ENCODE peak calls at places on chromosomes 3 and 15, in seven cellular contexts. M is HS-5, N is HL-60, S is Calu3, A is choroid plexus epithelial cell, I is T follicular helper cell, L is skeletal muscle cell. X is an unnamed sample.
A peak's percentile ranks its signal among the peaks of the same experiment; 100 is the strongest.

GRCh38 chr3:113136071-113136470 is 75.3 kb upstream of the BOC start:
- DNase-seq in M (no peak), N (no peak), S (no peak), A (peak; percentile 55), I (no peak), L (no peak), X (peak; percentile 49)

GRCh38 chr15:41487802-41488201 is 5.9 kb upstream of the ITPKA start:
- DNase-seq in M (no peak), N (no peak), S (no peak), A (no peak), I (no peak), L (no peak), X (peak; percentile 39)

GRCh38 chr15:59294574-59294960 is 78.1 kb downstream of the MYO1E start:
- DNase-seq in M (no peak), N (no peak), S (no peak), A (peak; percentile 30), I (no peak), L (no peak), X (no peak)

GRCh38 chr3:8539419-8539818 is 37.8 kb downstream of the LMCD1 start:
- DNase-seq in M (no peak), N (no peak), S (no peak), A (peak; percentile 65), I (no peak), L (peak; percentile 55), X (no peak)

GRCh38 chr15:77527164-77527778 is 105.4 kb downstream of the LINGO1 start:
- DNase-seq in M (no peak), N (no peak), S (peak; percentile 59), A (peak; percentile 86), I (no peak), L (peak; percentile 54), X (no peak)

GRCh38 chr3:73143821-73144237 is 82.4 kb downstream of the EBLN2 start:
- DNase-seq in M (no peak), N (no peak), S (no peak), A (peak; percentile 10), I (no peak), L (peak; percentile 21), X (no peak)

GRCh38 chr15:62739082-62739481 is 303.5 kb upstream of the TPM1 start:
- DNase-seq in M (peak; percentile 63), N (no peak), S (peak; percentile 56), A (no peak), I (no peak), L (no peak), X (peak; percentile 81)

GRCh38 chr15:60396964-60397771 is 618 bp downstream of the ANXA2 start:
- DNase-seq in M (no peak), N (no peak), S (peak; percentile 85), A (peak; percentile 71), I (peak; percentile 11), L (no peak), X (peak; percentile 63)

GRCh38 chr3:90092994-90093393 is 985.6 kb downstream of the EPHA3 start:
- DNase-seq in M (no peak), N (peak; percentile 0), S (no peak), A (peak; percentile 67), I (no peak), L (peak; percentile 11), X (peak; percentile 22)

GRCh38 chr15:74053941-74054529 is 28.3 kb downstream of the GOLGA6A start:
- DNase-seq in M (no peak), N (peak; percentile 57), S (peak; percentile 83), A (peak; percentile 72), I (peak; percentile 52), L (peak; percentile 64), X (peak; percentile 35)

GRCh38 chr3:117963858-117964257 is 1070.8 kb downstream of the IGSF11 start:
- DNase-seq in M (no peak), N (no peak), S (no peak), A (no peak), I (no peak), L (no peak), X (no peak)

GRCh38 chr3:39935261-39935660 is 125.9 kb downstream of the MYRIP start:
- DNase-seq in M (no peak), N (no peak), S (no peak), A (no peak), I (no peak), L (no peak), X (no peak)

GRCh38 chr3:135176881-135177280 is 381.8 kb downstream of the EPHB1 start:
- DNase-seq in M (no peak), N (no peak), S (no peak), A (no peak), I (no peak), L (no peak), X (no peak)

GRCh38 chr3:45092132-45093031 is 53.8 kb downstream of the CDCP1 start:
- DNase-seq in M (peak; percentile 64), N (no peak), S (no peak), A (peak; percentile 91), I (no peak), L (no peak), X (peak; percentile 94)

GRCh38 chr3:36476274-36476942 is 96.1 kb downstream of the STAC start:
- DNase-seq in M (no peak), N (no peak), S (no peak), A (no peak), I (no peak), L (no peak), X (no peak)

GRCh38 chr15:67805871-67806538 is 19.3 kb upstream of the SKOR1 start:
- DNase-seq in M (no peak), N (no peak), S (no peak), A (no peak), I (no peak), L (no peak), X (no peak)

GRCh38 chr15:80242132-80242769 is 9.8 kb downstream of the CTXND1 start:
- DNase-seq in M (no peak), N (peak; percentile 11), S (peak; percentile 60), A (peak; percentile 60), I (no peak), L (no peak), X (no peak)

GRCh38 chr3:186108106-186108940 is 566 bp downstream of the ETV5 start:
- DNase-seq in M (no peak), N (peak; percentile 61), S (peak; percentile 68), A (peak; percentile 73), I (no peak), L (no peak), X (peak; percentile 52)

GRCh38 chr15:32867313-32867626 is 149.5 kb downstream of the GREM1 start:
- DNase-seq in M (no peak), N (no peak), S (no peak), A (peak; percentile 90), I (no peak), L (no peak), X (peak; percentile 49)

GRCh38 chr15:94206463-94207167 is 24.7 kb upstream of the MCTP2 start:
- DNase-seq in M (no peak), N (no peak), S (no peak), A (peak; percentile 41), I (no peak), L (no peak), X (no peak)

GRCh38 chr15:91537868-91538267 is 315.6 kb upstream of the SLCO3A1 start:
- DNase-seq in M (no peak), N (no peak), S (no peak), A (no peak), I (no peak), L (no peak), X (no peak)

GRCh38 chr15:85763557-85764303 is 31.0 kb downstream of the KLHL25 start:
- DNase-seq in M (no peak), N (no peak), S (no peak), A (no peak), I (no peak), L (no peak), X (no peak)

GRCh38 chr3:111072016-111072891 is 638 bp downstream of the NECTIN3 start:
- DNase-seq in M (no peak), N (no peak), S (peak; percentile 23), A (peak; percentile 77), I (no peak), L (no peak), X (no peak)

GRCh38 chr3:35187908-35188307 is 451.4 kb upstream of the ARPP21 start:
- DNase-seq in M (no peak), N (no peak), S (no peak), A (peak; percentile 13), I (no peak), L (no peak), X (no peak)